ENCODE peak calls at places on chromosomes 12 and 14, in five cellular contexts. R is endothelial cell of umbilical vein, G is heart left ventricle, C is HFF-Myc, P is brain microvascular endothelial cell. V is an unnamed sample.

GRCh38 chr14:63076476-63076875 is 31.2 kb upstream of the KCNH5 start:
- DNase-seq in R (no peak), C (no peak), G (no peak), P (no peak), V (peak)

GRCh38 chr14:70061108-70061507 is 127.6 kb downstream of the SLC8A3 start:
- DNase-seq in R (no peak), C (no peak), P (no peak), G (no peak), V (no peak)

GRCh38 chr14:102145395-102145794 is 5.7 kb downstream of the WDR20 start:
- DNase-seq in G (no peak), R (no peak), P (no peak), C (no peak), V (no peak)

GRCh38 chr12:40168868-40169267 is 55.9 kb upstream of the LRRK2 start:
- DNase-seq in P (no peak), G (no peak), C (no peak), R (no peak), V (no peak)

GRCh38 chr14:60655114-60655897 is 6.0 kb upstream of the SIX1 start:
- DNase-seq in C (no peak), P (no peak), R (no peak), G (no peak), V (no peak)

GRCh38 chr12:80320121-80320678 is 123.8 kb upstream of the PTPRQ start:
- DNase-seq in G (no peak), R (no peak), C (no peak), P (no peak), V (no peak)

GRCh38 chr12:108972226-108972757 is 48.6 kb downstream of the SVOP start:
- DNase-seq in G (no peak), P (no peak), R (no peak), C (no peak), V (no peak)

GRCh38 chr12:120584343-120585149 is 3.3 kb upstream of the POP5 start:
- DNase-seq in G (peak), P (no peak), R (peak), C (no peak), V (no peak)

GRCh38 chr14:94775875-94776217 is 5.9 kb upstream of the GSC start:
- DNase-seq in P (no peak), C (no peak), G (no peak), R (no peak), V (peak)

GRCh38 chr14:102200690-102201368 is 61.1 kb downstream of the WDR20 start:
- DNase-seq in P (no peak), R (no peak), C (no peak), G (no peak), V (no peak)

GRCh38 chr12:44509471-44509870 is 366.6 kb downstream of the NELL2 start:
- DNase-seq in P (peak), C (no peak), G (no peak), R (no peak), V (no peak)

GRCh38 chr12:52521581-52522266 is 1.5 kb upstream of the KRT5 start:
- DNase-seq in P (peak), R (no peak), G (no peak), C (no peak), V (peak)

GRCh38 chr12:56585098-56585497 is 45.0 kb downstream of the BAZ2A start:
- DNase-seq in R (no peak), G (no peak), C (no peak), P (no peak), V (no peak)

GRCh38 chr12:107912421-107913004 is 138.0 kb downstream of the ASCL4 start:
- DNase-seq in C (no peak), G (peak), R (peak), P (no peak), V (peak)

GRCh38 chr12:45446013-45446412 is 230.1 kb downstream of the ANO6 start:
- DNase-seq in G (no peak), C (no peak), P (no peak), R (no peak), V (peak)

GRCh38 chr12:97940629-97941028 is 478.0 kb downstream of the RMST start:
- DNase-seq in C (no peak), G (no peak), R (no peak), P (no peak), V (no peak)

GRCh38 chr14:50936882-50937281 is 7.4 kb downstream of the PYGL start:
- DNase-seq in G (no peak), R (no peak), P (no peak), C (no peak), V (no peak)

GRCh38 chr12:108360487-108360886 is 21.4 kb upstream of the CMKLR1 start:
- DNase-seq in G (no peak), R (peak), C (no peak), P (peak), V (no peak)

GRCh38 chr12:62516932-62517331 is 50.3 kb downstream of the MON2 start:
- DNase-seq in C (no peak), P (no peak), R (no peak), G (no peak), V (no peak)

GRCh38 chr12:64256166-64256800 is 34.2 kb upstream of the KICS2 start:
- DNase-seq in C (peak), P (peak), R (peak), G (no peak), V (peak)

GRCh38 chr12:89325495-89325894 is 26.8 kb downstream of the DUSP6 start:
- DNase-seq in R (no peak), G (no peak), P (no peak), C (no peak), V (no peak)

GRCh38 chr12:77751939-77752338 is 78.8 kb upstream of the NAV3 start:
- DNase-seq in P (peak), G (no peak), R (peak), C (peak), V (peak)

GRCh38 chr12:43882578-43883178 is 46.8 kb downstream of the TMEM117 start:
- DNase-seq in P (peak), R (peak), G (no peak), C (peak), V (peak)

GRCh38 chr12:38516418-38516817 is 199.8 kb downstream of the ALG10B start:
- DNase-seq in P (no peak), C (no peak), G (no peak), R (no peak), V (no peak)

GRCh38 chr14:95452176-95452889 is 64.1 kb downstream of the SYNE3 start:
- DNase-seq in C (no peak), R (peak), P (peak), G (peak), V (peak)

GRCh38 chr14:75259510-75259855 is 19.1 kb upstream of the FOS start:
- DNase-seq in G (no peak), C (no peak), P (peak), R (no peak), V (peak)

GRCh38 chr12:124087251-124088141 is 114.5 kb downstream of the ZNF664 start:
- DNase-seq in C (no peak), R (no peak), P (no peak), G (no peak), V (no peak)

GRCh38 chr14:88841741-88842140 is 17.3 kb downstream of the TTC8 start:
- DNase-seq in P (no peak), C (no peak), G (no peak), R (no peak), V (no peak)

GRCh38 chr14:37583358-37584210 is 11.5 kb downstream of the FOXA1 start:
- DNase-seq in C (no peak), G (no peak), P (no peak), R (no peak), V (no peak)

GRCh38 chr14:50846171-50846880 is 15.4 kb upstream of the NIN start:
- DNase-seq in C (no peak), R (no peak), G (no peak), P (peak), V (peak)

GRCh38 chr12:75526655-75527511 is 15.5 kb upstream of the KRR1 start:
- DNase-seq in P (peak), G (no peak), C (peak), R (peak), V (peak)

GRCh38 chr12:96513681-96514080 is 24.3 kb downstream of the CFAP54 start:
- DNase-seq in G (no peak), R (no peak), C (no peak), P (no peak), V (no peak)

GRCh38 chr14:89417469-89418225 is 614 bp upstream of the FOXN3 start:
- DNase-seq in G (peak), R (peak), C (no peak), P (peak), V (peak)

GRCh38 chr14:99188721-99189120 is 83.3 kb downstream of the BCL11B start:
- DNase-seq in C (no peak), R (no peak), P (no peak), G (no peak), V (no peak)
- TF ChIP-seq CTCF in C (peak), R (no peak), P (no peak), G (no peak), V (no peak)

GRCh38 chr12:11875414-11875935 is 195.3 kb upstream of the BCL2L14 start:
- DNase-seq in R (peak), G (no peak), P (no peak), C (no peak), V (no peak)
- TF ChIP-seq CTCF in R (no peak), G (no peak), P (no peak), C (no peak), V (no peak)

GRCh38 chr12:130747867-130748740 is 32.0 kb upstream of the RIMBP2 start:
- DNase-seq in P (peak), R (peak), C (peak), G (peak), V (peak)
- TF ChIP-seq CTCF in P (peak), R (peak), C (peak), G (peak), V (peak)

GRCh38 chr14:56280843-56281242 is 162.6 kb downstream of the PELI2 start:
- DNase-seq in P (no peak), R (no peak), G (no peak), C (no peak), V (no peak)
- TF ChIP-seq CTCF in P (peak), R (no peak), G (no peak), C (peak), V (peak)

DNA sequence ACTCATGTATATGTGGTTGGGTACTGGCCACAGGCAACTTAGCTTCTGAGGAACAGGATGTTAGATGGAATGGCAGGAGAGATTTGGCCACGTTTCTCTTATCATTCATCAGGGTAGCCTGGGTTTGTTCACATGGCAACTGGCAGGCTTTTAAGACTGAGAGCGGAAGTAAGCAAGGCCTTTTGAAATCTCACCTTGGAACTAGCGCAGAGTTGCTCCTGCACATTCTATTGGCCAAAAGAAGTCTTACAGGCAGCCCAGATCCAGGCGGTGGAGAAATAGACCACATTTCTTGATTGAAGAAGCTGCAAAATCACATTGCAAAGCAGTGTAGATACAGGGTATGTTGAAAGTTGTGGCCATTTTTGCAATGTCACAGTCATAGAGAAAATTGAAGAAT is 3.7 kb downstream of the CLEC4A start:
- DNase-seq in P (no peak), C (no peak), R (no peak), G (no peak), V (no peak)
- TF ChIP-seq CTCF in P (no peak), C (no peak), R (no peak), G (no peak), V (no peak)

V was measured in cardiac fibroblast.